ENCODE peak calls at places on chromosomes 13 and 19, in seven cellular contexts. M is coronary artery; V is PC-3; X is CD8-positive, alpha-beta T cell; G is dorsolateral prefrontal cortex; O is aorta; Z is tibial artery. U is an unnamed sample.

GRCh38 chr19:11191273-11191755 is 6.0 kb downstream of the KANK2 start:
- DNase-seq in M (peak), V (peak), X (no peak), G (no peak), O (peak), Z (peak), U (peak)

GRCh38 chr13:27379694-27380596 is 44.5 kb upstream of the GTF3A start:
- DNase-seq in M (no peak), V (peak), X (peak), G (peak), O (peak), Z (peak), U (peak)

GRCh38 chr19:49182848-49183375 is 25.3 kb downstream of the TRPM4 start:
- DNase-seq in M (no peak), V (no peak), X (no peak), G (no peak), O (no peak), Z (no peak), U (no peak)

GRCh38 chr13:95858286-95859075 is 181.5 kb downstream of the DNAJC3 start:
- DNase-seq in M (no peak), V (peak), X (no peak), G (no peak), O (no peak), Z (no peak), U (no peak)

GRCh38 chr13:96091932-96092253 is 2.0 kb downstream of the HS6ST3 start:
- DNase-seq in M (no peak), V (no peak), X (no peak), G (no peak), O (no peak), Z (no peak), U (no peak)

GRCh38 chr13:59666504-59666903 is 497.2 kb downstream of the DIAPH3 start:
- DNase-seq in M (no peak), V (no peak), X (no peak), G (no peak), O (no peak), Z (no peak), U (no peak)

GRCh38 chr13:112768795-112769411 is 79.1 kb downstream of the ATP11A start:
- DNase-seq in M (no peak), V (peak), X (no peak), G (no peak), O (no peak), Z (no peak), U (no peak)

GRCh38 chr19:33683881-33684549 is 62.3 kb downstream of the CHST8 start:
- DNase-seq in M (no peak), V (peak), X (no peak), G (no peak), O (peak), Z (no peak), U (no peak)

GRCh38 chr19:54114340-54114826 is 1.1 kb downstream of the TFPT start:
- DNase-seq in M (no peak), V (peak), X (no peak), G (peak), O (peak), Z (no peak), U (no peak)

GRCh38 chr13:113995051-113995601 is 21.2 kb upstream of the C13orf46 start:
- DNase-seq in M (no peak), V (no peak), X (no peak), G (no peak), O (no peak), Z (peak), U (no peak)

GRCh38 chr13:33509642-33510229 is 224.2 kb upstream of the STARD13 start:
- DNase-seq in M (peak), V (peak), X (no peak), G (peak), O (peak), Z (peak), U (no peak)

GRCh38 chr19:35843676-35844481 is 8.4 kb downstream of the NPHS1 start:
- DNase-seq in M (no peak), V (no peak), X (no peak), G (no peak), O (no peak), Z (no peak), U (no peak)

GRCh38 chr13:72458701-72459100 is 268.7 kb downstream of the MZT1 start:
- DNase-seq in M (no peak), V (peak), X (no peak), G (no peak), O (no peak), Z (no peak), U (no peak)

GRCh38 chr19:14475251-14476073 is at the start of gene PTGER1:
- DNase-seq in M (no peak), V (peak), X (no peak), G (no peak), O (no peak), Z (no peak), U (no peak)

GRCh38 chr19:52695996-52696395 is 38.8 kb downstream of the ZNF611 start:
- DNase-seq in M (no peak), V (no peak), X (no peak), G (no peak), O (no peak), Z (no peak), U (no peak)

GRCh38 chr13:38045278-38046048 is 175.9 kb upstream of the TRPC4 start:
- DNase-seq in M (no peak), V (peak), X (no peak), G (no peak), O (no peak), Z (no peak), U (no peak)

GRCh38 chr19:32652893-32653625 is 21.9 kb downstream of the ANKRD27 start:
- DNase-seq in M (no peak), V (no peak), X (no peak), G (peak), O (peak), Z (no peak), U (no peak)

GRCh38 chr19:12939292-12939606 is 840 bp downstream of the CALR start:
- DNase-seq in M (no peak), V (peak), X (no peak), G (no peak), O (no peak), Z (no peak), U (no peak)

GRCh38 chr19:7975037-7975436 is 30.4 kb downstream of the ELAVL1 start:
- DNase-seq in M (no peak), V (no peak), X (no peak), G (peak), O (no peak), Z (no peak), U (no peak)

GRCh38 chr19:46720516-46721239 is 3.8 kb upstream of the PRKD2 start:
- DNase-seq in M (no peak), V (no peak), X (no peak), G (no peak), O (no peak), Z (no peak), U (no peak)

GRCh38 chr19:15702590-15702930 is 25.3 kb upstream of the OR10H2 start:
- DNase-seq in M (no peak), V (peak), X (no peak), G (no peak), O (peak), Z (peak), U (peak)

GRCh38 chr13:78601124-78601885 is 2.0 kb downstream of the POU4F1 start:
- DNase-seq in M (no peak), V (no peak), X (no peak), G (no peak), O (no peak), Z (no peak), U (no peak)

GRCh38 chr13:88802886-88803285 is 1131.7 kb downstream of the SLITRK5 start:
- DNase-seq in M (no peak), V (peak), X (no peak), G (no peak), O (no peak), Z (no peak), U (no peak)

GRCh38 chr13:44734204-44734707 is 158.1 kb upstream of the TSC22D1 start:
- DNase-seq in M (no peak), V (peak), X (no peak), G (no peak), O (peak), Z (no peak), U (no peak)

GRCh38 chr13:27619093-27619705 is 1.1 kb downstream of the LNX2 start:
- DNase-seq in M (no peak), V (peak), X (no peak), G (no peak), O (no peak), Z (no peak), U (no peak)

GRCh38 chr13:29397265-29397664 is 198.2 kb downstream of the SLC7A1 start:
- DNase-seq in M (no peak), V (no peak), X (no peak), G (no peak), O (no peak), Z (no peak), U (no peak)

GRCh38 chr13:73060251-73061160 is 1.7 kb downstream of the KLF5 start:
- DNase-seq in M (no peak), V (peak), X (no peak), G (no peak), O (peak), Z (no peak), U (no peak)

GRCh38 chr19:44613295-44614168 is at the start of gene IGSF23:
- DNase-seq in M (no peak), V (no peak), X (no peak), G (no peak), O (no peak), Z (no peak), U (no peak)

GRCh38 chr13:91174886-91175501 is 172.5 kb upstream of the MIR17HG start:
- DNase-seq in M (no peak), V (no peak), X (no peak), G (no peak), O (no peak), Z (no peak), U (no peak)

GRCh38 chr13:51895906-51896888 is 34.4 kb downstream of the CCDC70 start:
- DNase-seq in M (no peak), V (peak), X (no peak), G (peak), O (peak), Z (no peak), U (no peak)

GRCh38 chr19:36210497-36210896 is 4.0 kb downstream of the ZNF565 start:
- DNase-seq in M (no peak), V (no peak), X (no peak), G (no peak), O (no peak), Z (no peak), U (no peak)

GRCh38 chr13:99600318-99600717 is 99.0 kb downstream of the TM9SF2 start:
- DNase-seq in M (no peak), V (no peak), X (no peak), G (no peak), O (no peak), Z (no peak), U (no peak)

GRCh38 chr13:41622545-41623429 is 165.4 kb downstream of the RGCC start:
- DNase-seq in M (no peak), V (peak), X (no peak), G (no peak), O (no peak), Z (no peak), U (no peak)

GRCh38 chr19:55176116-55176515 is 4.0 kb downstream of the SYT5 start:
- DNase-seq in M (no peak), V (no peak), X (no peak), G (no peak), O (no peak), Z (no peak), U (no peak)

GRCh38 chr19:55173186-55173716 is 6.8 kb upstream of the DNAAF3 start:
- DNase-seq in M (no peak), V (no peak), X (no peak), G (no peak), O (no peak), Z (no peak), U (no peak)

GRCh38 chr19:55173717-55174409 is 6.2 kb downstream of the SYT5 start:
- DNase-seq in M (no peak), V (peak), X (no peak), G (no peak), O (peak), Z (no peak), U (no peak)

GRCh38 chr19:55175117-55175867 is 4.8 kb downstream of the SYT5 start:
- DNase-seq in M (no peak), V (no peak), X (no peak), G (no peak), O (no peak), Z (no peak), U (no peak)

GRCh38 chr19:55174425-55175116 is 5.5 kb downstream of the SYT5 start:
- DNase-seq in M (no peak), V (no peak), X (no peak), G (no peak), O (no peak), Z (no peak), U (no peak)
- H3K27ac ChIP-seq in M (no peak), V (no peak), X (no peak), G (no peak), O (no peak), Z (no peak), U (no peak)

GRCh38 chr19:42198676-42199439 is 18.6 kb downstream of the DEDD2 start:
- DNase-seq in M (no peak), V (no peak), X (peak), G (no peak), O (peak), Z (no peak), U (no peak)
- H3K27ac ChIP-seq in M (no peak), V (no peak), X (peak), G (no peak), O (no peak), Z (no peak), U (no peak)

DNA sequence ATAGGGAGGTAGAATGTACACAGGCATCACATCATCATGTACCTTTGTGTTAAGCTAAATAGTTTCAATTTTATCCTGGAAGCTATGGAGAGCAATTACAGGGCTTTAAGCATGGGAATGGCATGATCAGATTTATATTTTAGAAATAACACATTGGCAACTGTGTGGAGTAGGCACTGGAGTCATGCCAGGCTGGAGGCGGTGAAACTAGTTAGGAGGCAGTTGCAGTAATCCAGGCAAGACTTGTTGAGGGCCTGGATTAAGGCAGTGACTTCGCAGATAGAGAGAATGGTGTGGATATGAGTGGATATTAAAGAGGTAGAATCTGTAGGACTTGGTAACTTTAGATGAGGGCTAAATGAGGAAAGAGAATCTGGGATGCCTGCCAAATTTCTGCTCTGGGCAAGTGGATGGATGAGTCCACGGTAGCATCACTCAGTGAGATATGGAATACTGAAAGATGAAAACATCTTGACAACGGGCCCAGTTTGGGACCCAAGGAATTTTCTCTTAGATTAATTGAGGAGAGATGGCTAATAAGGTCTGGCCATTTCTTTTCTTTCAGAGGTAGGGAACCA is 506.2 kb downstream of the FGF9 start:
- DNase-seq in M (no peak), V (no peak), X (no peak), G (peak), O (no peak), Z (no peak), U (no peak)
- H3K27ac ChIP-seq in M (no peak), V (no peak), X (no peak), G (no peak), O (no peak), Z (no peak), U (no peak)

GRCh38 chr13:46633416-46633815 is 80.4 kb downstream of the LRCH1 start:
- DNase-seq in M (no peak), V (peak), X (no peak), G (no peak), O (no peak), Z (no peak), U (no peak)
- H3K27ac ChIP-seq in M (no peak), V (no peak), X (no peak), G (no peak), O (no peak), Z (no peak), U (no peak)

DNA sequence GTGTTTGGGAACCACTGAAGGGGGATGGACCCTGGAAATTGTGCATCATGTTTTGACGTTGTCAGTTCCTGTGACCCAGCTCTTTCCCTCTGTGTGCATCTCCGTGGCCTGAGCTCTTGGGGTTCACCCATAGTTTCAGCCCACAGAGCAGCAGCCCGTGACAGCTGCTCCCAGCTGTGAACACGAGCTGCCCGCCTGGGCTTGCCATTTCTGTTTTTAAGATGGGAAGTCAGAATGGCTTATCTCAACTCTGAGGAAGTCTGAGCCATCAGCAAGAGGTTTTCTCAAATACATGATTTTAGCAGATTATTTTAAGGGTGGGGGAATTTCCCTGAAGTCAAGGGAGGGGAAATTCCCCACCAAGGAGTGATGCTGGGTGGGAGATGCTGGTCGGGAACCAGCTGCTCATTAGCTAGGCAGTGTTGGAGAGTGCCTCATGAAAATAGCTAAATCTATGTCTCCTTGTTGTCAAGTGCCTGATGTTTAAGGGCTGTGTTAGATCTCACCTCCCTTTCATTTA is 34.9 kb upstream of the C1QTNF9 start:
- DNase-seq in M (peak), V (no peak), X (no peak), G (no peak), O (no peak), Z (no peak), U (no peak)
- H3K27ac ChIP-seq in M (no peak), V (no peak), X (peak), G (peak), O (no peak), Z (no peak), U (peak)

DNA sequence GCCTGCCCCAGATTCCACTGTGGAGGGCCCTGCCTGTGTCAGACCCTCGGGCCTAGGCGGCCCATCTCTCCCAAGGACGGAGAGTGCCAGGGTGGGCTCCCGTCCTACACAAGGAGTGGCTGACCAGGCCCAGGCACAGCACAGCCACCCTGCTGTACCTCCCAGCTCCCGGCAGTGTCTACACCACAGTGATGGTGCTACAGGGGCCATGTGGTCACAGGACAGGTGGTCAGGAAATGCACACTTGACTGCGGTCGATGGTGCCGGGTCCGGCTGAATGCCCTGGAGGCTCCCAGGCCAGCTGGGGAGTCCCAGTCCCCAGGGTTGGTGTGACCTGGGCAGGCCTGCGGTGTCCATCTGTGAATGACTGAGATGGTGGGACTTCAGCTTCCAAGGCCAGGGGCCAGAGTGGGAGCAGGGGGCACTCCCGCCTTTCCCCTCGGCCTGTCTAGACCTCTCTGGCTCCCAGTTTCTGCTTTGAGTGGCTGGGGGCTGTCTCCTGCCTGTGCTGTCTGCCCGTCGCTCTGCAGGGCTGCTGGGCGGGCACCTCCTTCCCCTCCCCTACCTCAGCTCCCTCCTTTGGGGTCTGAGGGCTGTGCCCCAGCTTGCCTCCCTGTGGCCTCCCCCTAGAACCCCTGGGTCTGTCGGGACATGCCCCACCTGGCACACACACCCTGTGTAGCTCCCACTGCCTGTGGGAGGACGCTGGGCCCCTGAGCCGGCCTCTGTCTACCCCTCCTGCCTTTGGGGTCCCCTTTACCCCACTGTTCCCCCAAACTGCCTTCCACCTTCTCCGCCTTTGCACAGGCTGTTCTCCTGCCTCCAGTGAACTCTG is 12.5 kb downstream of the DDA1 start:
- DNase-seq in M (no peak), V (no peak), X (no peak), G (no peak), O (no peak), Z (no peak), U (no peak)
- H3K27ac ChIP-seq in M (no peak), V (no peak), X (no peak), G (peak), O (no peak), Z (peak), U (peak)

U was measured in tibial nerve.